ENCODE peak calls at places on chromosomes 6 and 20, in eight cellular contexts. C is A172; U is effector memory CD8-positive, alpha-beta T cell; J is HL-60; Y is DMS79 treated with DMSO at 0.1 percent for 48 hours; H is GM03348; K is fibroblast of lung; T is hypothalamus. W is an unnamed sample.

GRCh38 chr20:36113566-36114247 is 40.8 kb upstream of the EPB41L1 start:
- DNase-seq in C (no peak), U (no peak), J (peak; percentile 66), Y (no peak), H (no peak), K (no peak), T (no peak), W (no peak)

GRCh38 chr6:30885481-30885998 is 1.2 kb downstream of the DDR1 start:
- DNase-seq in C (peak; percentile 33), U (no peak), J (no peak), Y (peak; percentile 28), H (no peak), K (peak; percentile 32), T (no peak), W (no peak)

GRCh38 chr6:31210119-31210518 is 39.6 kb upstream of the POU5F1 start:
- DNase-seq in C (no peak), U (no peak), J (no peak), Y (no peak), H (no peak), K (no peak), T (no peak), W (no peak)

GRCh38 chr20:50759678-50760077 is 28.3 kb downstream of the PARD6B start:
- DNase-seq in C (no peak), U (no peak), J (peak; percentile 26), Y (no peak), H (no peak), K (no peak), T (no peak), W (no peak)

GRCh38 chr20:44596010-44596409 is 13.6 kb downstream of the PKIG start:
- DNase-seq in C (peak; percentile 52), U (no peak), J (no peak), Y (no peak), H (no peak), K (no peak), T (no peak), W (no peak)

GRCh38 chr20:61411743-61412142 is 159.7 kb downstream of the CDH4 start:
- DNase-seq in C (no peak), U (no peak), J (no peak), Y (no peak), H (no peak), K (no peak), T (no peak), W (no peak)

GRCh38 chr6:80163754-80164187 is 57.3 kb downstream of the BCKDHB start:
- DNase-seq in C (peak; percentile 75), U (no peak), J (peak; percentile 45), Y (no peak), H (peak; percentile 63), K (peak; percentile 79), T (no peak), W (no peak)

GRCh38 chr6:99434702-99435530 is 9.8 kb upstream of the PNISR start:
- DNase-seq in C (peak; percentile 10), U (no peak), J (no peak), Y (peak; percentile 6), H (peak; percentile 44), K (peak; percentile 30), T (no peak), W (peak; percentile 18)

GRCh38 chr20:50281831-50282591 is 91.4 kb downstream of the CEBPB start:
- DNase-seq in C (no peak), U (no peak), J (peak; percentile 23), Y (no peak), H (no peak), K (no peak), T (no peak), W (no peak)

GRCh38 chr20:46350986-46351267 is 42.6 kb upstream of the CDH22 start:
- DNase-seq in C (no peak), U (no peak), J (no peak), Y (no peak), H (no peak), K (no peak), T (no peak), W (no peak)

GRCh38 chr6:10759312-10759839 is 11.8 kb downstream of the TMEM14B start:
- DNase-seq in C (peak; percentile 97), U (no peak), J (peak; percentile 24), Y (peak; percentile 29), H (peak; percentile 72), K (peak; percentile 93), T (no peak), W (peak; percentile 46)

GRCh38 chr6:87574237-87574636 is 15.6 kb downstream of the RARS2 start:
- DNase-seq in C (no peak), U (no peak), J (no peak), Y (no peak), H (no peak), K (no peak), T (no peak), W (no peak)

GRCh38 chr6:157447735-157448134 is 66.7 kb downstream of the ZDHHC14 start:
- DNase-seq in C (no peak), U (no peak), J (no peak), Y (no peak), H (no peak), K (no peak), T (no peak), W (no peak)

W was measured in D341Med.